ENCODE peak calls at places on chromosomes 16 and 17, in eight cellular contexts. N, F, Z, M, D, Q, B and T are unnamed samples.

GRCh38 chr16:87140211-87141200 is 176.7 kb downstream of the C16orf95 start:
- DNase-seq in N (no peak), F (peak; percentile 48), Z (no peak), M (no peak), D (no peak), Q (no peak), B (no peak), T (no peak)

GRCh38 chr17:7634384-7634783 is 4.4 kb downstream of the SHBG start:
- DNase-seq in N (no peak), F (no peak), Z (no peak), M (peak; percentile 87), D (peak; percentile 66), Q (peak; percentile 71), B (no peak), T (no peak)

GRCh38 chr17:66522591-66523272 is 220.3 kb downstream of the PRKCA start:
- DNase-seq in N (no peak), F (no peak), Z (no peak), M (no peak), D (no peak), Q (no peak), B (no peak), T (no peak)

GRCh38 chr16:85357924-85358505 is 245.7 kb upstream of the CIBAR2 start:
- DNase-seq in N (no peak), F (no peak), Z (no peak), M (no peak), D (no peak), Q (no peak), B (no peak), T (no peak)

GRCh38 chr17:70484496-70484895 is 315.2 kb downstream of the KCNJ2 start:
- DNase-seq in N (no peak), F (no peak), Z (no peak), M (no peak), D (no peak), Q (no peak), B (no peak), T (no peak)

GRCh38 chr16:27355610-27356009 is 41.8 kb downstream of the IL4R start:
- DNase-seq in N (peak; percentile 73), F (peak; percentile 82), Z (no peak), M (no peak), D (peak; percentile 56), Q (peak; percentile 64), B (peak; percentile 64), T (no peak)

GRCh38 chr16:87463722-87464690 is 28.8 kb downstream of the ZCCHC14 start:
- DNase-seq in N (peak; percentile 66), F (no peak), Z (no peak), M (no peak), D (no peak), Q (no peak), B (no peak), T (peak; percentile 54)

GRCh38 chr17:44548714-44549230 is 8.5 kb upstream of the FZD2 start:
- DNase-seq in N (no peak), F (no peak), Z (no peak), M (no peak), D (no peak), Q (no peak), B (no peak), T (no peak)

GRCh38 chr16:57795431-57795878 is 6.8 kb downstream of the KIFC3 start:
- DNase-seq in N (no peak), F (peak; percentile 67), Z (no peak), M (peak; percentile 61), D (peak; percentile 32), Q (peak; percentile 89), B (no peak), T (no peak)

GRCh38 chr17:4220655-4221054 is 43.1 kb downstream of the ANKFY1 start:
- DNase-seq in N (no peak), F (peak; percentile 93), Z (peak; percentile 64), M (no peak), D (no peak), Q (no peak), B (no peak), T (no peak)

GRCh38 chr16:56600398-56600999 is 7.9 kb upstream of the MT2A start:
- DNase-seq in N (no peak), F (no peak), Z (no peak), M (peak; percentile 55), D (no peak), Q (peak; percentile 69), B (peak; percentile 28), T (no peak)

GRCh38 chr16:46972429-46972970 is 974 bp downstream of the DNAJA2 start:
- DNase-seq in N (no peak), F (no peak), Z (no peak), M (peak; percentile 5), D (no peak), Q (peak; percentile 28), B (no peak), T (no peak)

GRCh38 chr16:71387045-71387871 is 28.7 kb downstream of the CALB2 start:
- DNase-seq in N (no peak), F (no peak), Z (no peak), M (peak; percentile 15), D (no peak), Q (no peak), B (no peak), T (no peak)

GRCh38 chr16:31382485-31383161 is 10.5 kb upstream of the ITGAD start:
- DNase-seq in N (peak; percentile 62), F (no peak), Z (peak; percentile 94), M (peak; percentile 79), D (peak; percentile 67), Q (peak; percentile 60), B (peak; percentile 81), T (no peak)

GRCh38 chr17:50428831-50429424 is 2.9 kb downstream of the ACSF2 start:
- DNase-seq in N (no peak), F (no peak), Z (no peak), M (no peak), D (no peak), Q (no peak), B (no peak), T (no peak)

GRCh38 chr16:19167710-19168172 is 299 bp upstream of the SYT17 start:
- DNase-seq in N (peak; percentile 60), F (no peak), Z (no peak), M (peak; percentile 79), D (peak; percentile 77), Q (peak; percentile 90), B (peak; percentile 74), T (no peak)

DNA sequence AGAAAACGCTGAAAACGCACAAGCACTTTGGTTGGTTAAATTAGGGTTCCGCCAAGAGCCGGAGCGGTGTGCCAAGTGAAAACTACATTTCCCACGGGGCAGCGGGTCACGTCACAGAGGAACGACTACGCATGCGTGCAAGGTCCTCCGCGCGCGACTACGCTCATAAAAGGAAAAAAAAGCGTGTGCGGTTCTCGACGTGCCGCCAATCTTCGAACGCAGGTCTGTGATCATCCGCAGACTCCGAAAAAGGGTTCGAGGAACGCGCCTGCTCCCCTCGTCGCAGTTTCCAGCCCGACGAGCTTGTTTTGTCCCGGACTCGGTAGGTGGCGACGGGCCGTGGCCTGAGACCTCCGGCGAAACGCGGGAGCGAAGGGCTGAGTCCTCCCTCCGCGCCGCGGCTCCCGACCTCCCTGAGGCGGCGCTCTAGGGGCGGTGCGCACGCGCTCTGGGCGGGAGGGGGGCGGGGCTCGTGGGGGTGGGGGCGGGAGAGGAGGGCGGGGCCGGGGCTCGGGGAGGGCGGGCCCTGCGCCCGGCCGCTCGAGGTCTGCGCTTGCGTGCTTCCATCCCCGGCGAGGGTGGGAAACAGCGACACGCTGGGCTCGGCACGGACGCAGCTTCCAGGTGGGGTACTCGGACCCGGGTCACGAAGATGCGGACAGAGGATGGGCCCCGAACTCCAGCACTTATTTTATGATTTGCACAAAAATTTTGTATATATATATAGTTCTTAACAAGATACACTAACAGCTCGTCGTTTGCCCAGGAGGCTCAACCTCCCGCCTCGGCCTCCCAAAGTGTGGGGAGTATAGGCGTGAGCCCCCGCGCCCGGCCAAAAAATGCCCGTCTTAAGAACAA is at the start of gene SGF29:
- DNase-seq in N (peak; percentile 95), F (peak; percentile 98), Z (peak; percentile 98), M (peak; percentile 94), D (peak; percentile 92), Q (peak; percentile 93), B (peak; percentile 96), T (peak; percentile 86)
- TF ChIP-seq CTCF in N (no peak), F (no peak), Z (peak; percentile 43), M (peak; percentile 24), D (peak; percentile 21), Q (peak; percentile 41), B (peak; percentile 25), T (peak; percentile 27)

DNA sequence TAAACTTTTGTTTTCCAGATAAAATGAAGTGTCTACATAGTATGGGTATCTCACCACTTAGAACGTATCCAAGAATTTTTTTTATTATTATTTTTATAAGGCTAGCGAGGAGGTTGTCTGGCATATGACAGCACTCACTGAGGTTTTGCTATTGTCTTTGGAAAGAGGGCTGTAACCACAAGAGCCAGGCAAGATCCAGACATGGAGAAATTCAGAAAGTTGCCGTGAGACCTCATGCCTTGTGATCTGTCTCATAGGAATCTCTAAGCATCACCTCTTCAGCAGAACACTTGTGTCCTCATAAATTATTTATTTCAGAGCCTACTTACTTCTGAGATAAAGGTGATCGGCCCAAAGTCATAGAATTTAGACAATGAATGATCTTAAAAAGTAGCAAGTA is 410.8 kb downstream of the CDH11 start:
- DNase-seq in N (no peak), F (no peak), Z (no peak), M (no peak), D (no peak), Q (no peak), B (no peak), T (no peak)
- H3K9me3 ChIP-seq in N (no peaks in the 10 kb centered on the region), F (no peaks in the 10 kb centered on the region), Z (no peaks in the 10 kb centered on the region), M (no peaks in the 10 kb centered on the region), D (no peaks in the 10 kb centered on the region), Q (no peaks in the 10 kb centered on the region), B (no peaks in the 10 kb centered on the region), T (no peaks in the 10 kb centered on the region)

DNA sequence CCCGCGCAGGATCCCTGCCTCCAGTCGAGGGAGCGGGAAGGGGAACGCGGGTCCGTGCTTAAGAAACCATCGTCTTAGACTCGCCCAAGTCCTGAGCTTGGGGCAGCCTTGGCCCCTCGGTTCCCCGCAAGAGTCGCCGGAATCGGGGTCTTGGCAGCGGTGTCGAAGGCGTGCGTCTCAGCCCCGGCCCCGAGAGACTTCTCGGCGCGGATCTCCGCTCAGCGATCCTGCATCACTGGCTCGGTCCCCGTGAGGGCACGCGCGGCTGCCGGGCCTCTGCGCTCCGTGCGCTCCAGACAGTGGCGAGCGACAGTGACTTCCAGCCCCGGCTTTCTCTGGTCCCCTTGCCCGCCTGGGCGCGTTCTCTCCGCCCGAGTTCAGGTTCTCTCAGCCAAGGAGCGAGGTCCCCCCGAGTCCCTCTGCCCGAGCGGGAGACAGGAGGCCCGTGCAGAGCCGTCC is 383 bp downstream of the HS3ST3A1 start:
- DNase-seq in N (no peak), F (peak; percentile 65), Z (no peak), M (peak; percentile 49), D (peak; percentile 16), Q (no peak), B (no peak), T (no peak)
- H3K27ac ChIP-seq in N (no peak overlapping the region), F (peak overlapping the region; percentile 51), Z (peak overlapping the region; percentile 71), M (no peak overlapping the region), D (no peak overlapping the region), Q (no peak overlapping the region), B (no peak overlapping the region), T (peak overlapping the region; percentile 86)

DNA sequence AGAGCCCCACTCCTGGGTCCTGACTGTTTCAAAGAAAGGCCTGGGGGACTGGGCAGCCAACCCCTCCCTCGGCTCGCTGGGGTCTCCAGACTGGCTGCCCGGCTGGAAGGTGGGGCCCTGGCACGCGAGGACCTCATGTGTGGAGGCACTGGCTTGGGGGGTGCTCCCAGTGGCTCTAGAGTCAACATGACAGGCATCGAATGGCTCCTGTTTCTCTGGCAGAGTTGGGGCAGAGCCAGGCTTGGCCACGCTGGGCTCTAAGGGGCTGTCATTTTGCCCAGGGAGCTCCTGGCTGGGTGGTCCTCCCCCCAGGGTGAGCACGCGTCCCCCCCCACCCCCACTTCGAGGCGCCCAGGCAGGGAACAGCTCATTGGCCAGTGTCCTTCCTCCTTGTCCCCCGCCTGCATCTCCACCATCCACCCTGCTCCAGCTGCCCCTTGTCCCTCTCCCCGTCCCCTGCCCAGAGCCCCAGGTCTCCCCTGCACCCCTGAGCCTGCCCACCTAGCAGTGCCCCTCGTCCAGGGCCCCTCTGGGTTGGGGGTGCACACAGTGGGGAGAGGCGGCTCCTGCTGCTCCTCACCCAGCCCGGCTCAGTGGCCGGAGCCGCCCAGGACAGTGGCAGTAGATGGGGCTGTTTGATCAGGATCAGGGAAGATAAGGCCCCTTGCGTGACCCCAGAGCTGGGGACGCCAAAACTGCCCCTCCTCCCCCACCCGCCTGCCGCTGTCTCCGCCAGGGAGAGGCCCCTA is 2.7 kb downstream of the GCGR start:
- DNase-seq in N (no peak), F (no peak), Z (no peak), M (no peak), D (no peak), Q (no peak), B (no peak), T (no peak)
- TF ChIP-seq CTCF in N (no peak), F (no peak), Z (no peak), M (no peak), D (no peak), Q (no peak), B (no peak), T (no peak)